ENCODE peak calls at places on chromosomes 12 and 14, in six cellular contexts. P is CD8-positive, alpha-beta T cell; H is lung; U is OCI-LY7; L is H9; B is hepatocyte. C is an unnamed sample. For H3K4me1, the result is how much of the 10 kb centered on the place peaks cover.

GRCh38 chr12:56229082-56229481 is 769 bp upstream of the SLC39A5 start:
- DNase-seq in P (no peak), H (no peak), U (no peak), L (no peak), B (no peak), C (no peak)

GRCh38 chr12:32012249-32012785 is 53.1 kb downstream of the RESF1 start:
- DNase-seq in P (no peak), H (no peak), U (no peak), L (no peak), B (no peak), C (no peak)

GRCh38 chr12:55705802-55706402 is 1.8 kb downstream of the ITGA7 start:
- DNase-seq in P (no peak), H (no peak), U (peak), L (peak), B (no peak), C (no peak)

GRCh38 chr14:52106853-52107252 is 38.0 kb upstream of the NID2 start:
- DNase-seq in P (no peak), H (no peak), U (no peak), L (no peak), B (no peak), C (no peak)

GRCh38 chr12:13094349-13094748 is 9.1 kb downstream of the GSG1 start:
- DNase-seq in P (no peak), H (no peak), U (no peak), L (no peak), B (no peak), C (no peak)

GRCh38 chr12:6582196-6582595 is 14.1 kb upstream of the NOP2 start:
- DNase-seq in P (no peak), H (no peak), U (no peak), L (no peak), B (no peak), C (peak)

GRCh38 chr14:51650721-51651387 is 856 bp upstream of the FRMD6 start:
- DNase-seq in P (no peak), H (no peak), U (no peak), L (peak), B (peak), C (no peak)

GRCh38 chr14:88492272-88493089 is 62.3 kb downstream of the PTPN21 start:
- DNase-seq in P (peak), H (peak), U (peak), L (peak), B (peak), C (peak)

GRCh38 chr12:82625523-82625922 is 61.2 kb upstream of the TMTC2 start:
- DNase-seq in P (no peak), H (no peak), U (no peak), L (no peak), B (no peak), C (no peak)

GRCh38 chr14:72154645-72155378 is 222.6 kb downstream of the RGS6 start:
- DNase-seq in P (no peak), H (no peak), U (no peak), L (no peak), B (no peak), C (no peak)

GRCh38 chr12:93111791-93112208 is 182.7 kb upstream of the EEA1 start:
- DNase-seq in P (no peak), H (no peak), U (no peak), L (no peak), B (no peak), C (no peak)

GRCh38 chr14:32044454-32044853 is 32.6 kb upstream of the ARHGAP5 start:
- DNase-seq in P (no peak), H (no peak), U (no peak), L (no peak), B (no peak), C (no peak)

GRCh38 chr12:80895240-80895639 is 42.5 kb downstream of the LIN7A start:
- DNase-seq in P (no peak), H (no peak), U (no peak), L (no peak), B (no peak), C (no peak)

GRCh38 chr14:55889124-55889523 is 229.1 kb upstream of the PELI2 start:
- DNase-seq in P (no peak), H (no peak), U (no peak), L (no peak), B (no peak), C (no peak)

GRCh38 chr12:119693511-119693910 is 25.6 kb downstream of the PRKAB1 start:
- DNase-seq in P (no peak), H (no peak), U (no peak), L (no peak), B (no peak), C (no peak)

GRCh38 chr14:92783813-92784431 is 10.2 kb upstream of the GOLGA5 start:
- DNase-seq in P (no peak), H (no peak), U (peak), L (no peak), B (peak), C (peak)

GRCh38 chr14:87678624-87679023 is 314.4 kb downstream of the GALC start:
- DNase-seq in P (no peak), H (no peak), U (no peak), L (no peak), B (no peak), C (no peak)

GRCh38 chr12:132181570-132182200 is 37.4 kb downstream of the NOC4L start:
- DNase-seq in P (no peak), H (no peak), U (no peak), L (no peak), B (no peak), C (no peak)

GRCh38 chr12:106135075-106135474 is 3.7 kb downstream of the NUAK1 start:
- DNase-seq in P (no peak), H (no peak), U (no peak), L (no peak), B (no peak), C (no peak)

GRCh38 chr12:9344540-9344939 is 136.3 kb upstream of the PZP start:
- DNase-seq in P (no peak), H (no peak), U (no peak), L (no peak), B (no peak), C (no peak)

GRCh38 chr14:68257969-68258368 is 438.4 kb downstream of the RAD51B start:
- DNase-seq in P (no peak), H (no peak), U (no peak), L (no peak), B (no peak), C (no peak)

GRCh38 chr12:128817115-128818015 is 6.4 kb downstream of the SLC15A4 start:
- DNase-seq in P (no peak), H (no peak), U (no peak), L (no peak), B (peak), C (peak)

GRCh38 chr14:20624495-20625070 is 16.9 kb downstream of the OR6S1 start:
- DNase-seq in P (peak), H (peak), U (no peak), L (peak), B (peak), C (peak)

GRCh38 chr14:72801381-72801812 is 92.5 kb downstream of the DPF3 start:
- DNase-seq in P (no peak), H (no peak), U (no peak), L (no peak), B (peak), C (no peak)

GRCh38 chr12:52185400-52185967 is 6.3 kb downstream of the KRT80 start:
- DNase-seq in P (no peak), H (no peak), U (no peak), L (no peak), B (no peak), C (no peak)

GRCh38 chr12:128069359-128069997 is 197.5 kb upstream of the TMEM132C start:
- DNase-seq in P (no peak), H (no peak), U (peak), L (peak), B (peak), C (peak)

GRCh38 chr12:94616217-94616729 is 34.1 kb downstream of the TMCC3 start:
- DNase-seq in P (no peak), H (no peak), U (no peak), L (peak), B (peak), C (no peak)

GRCh38 chr14:71365305-71365865 is 458.1 kb downstream of the PCNX1 start:
- DNase-seq in P (no peak), H (no peak), U (no peak), L (no peak), B (no peak), C (no peak)

GRCh38 chr14:91244501-91244901 is at the start of gene GPR68:
- DNase-seq in P (peak), H (no peak), U (peak), L (peak), B (peak), C (no peak)

GRCh38 chr12:68612675-68613074 is 2.0 kb downstream of the RAP1B start:
- DNase-seq in P (no peak), H (no peak), U (no peak), L (no peak), B (peak), C (no peak)

GRCh38 chr12:49331360-49332222 is 5.4 kb downstream of the C1QL4 start:
- DNase-seq in P (no peak), H (peak), U (peak), L (peak), B (peak), C (peak)

GRCh38 chr12:124026755-124027745 is 54.0 kb downstream of the ZNF664 start:
- DNase-seq in P (no peak), H (no peak), U (no peak), L (peak), B (no peak), C (no peak)

GRCh38 chr12:126385785-126386184 is 1320.5 kb downstream of the AACS start:
- DNase-seq in P (no peak), H (no peak), U (no peak), L (no peak), B (no peak), C (no peak)

GRCh38 chr12:45183263-45183662 is 32.6 kb upstream of the ANO6 start:
- DNase-seq in P (no peak), H (no peak), U (peak), L (no peak), B (no peak), C (peak)

GRCh38 chr14:77062261-77062660 is 33.8 kb upstream of the IRF2BPL start:
- DNase-seq in P (no peak), H (no peak), U (no peak), L (no peak), B (no peak), C (no peak)

GRCh38 chr14:77065851-77066554 is 32.1 kb upstream of the CIPC start:
- DNase-seq in P (no peak), H (no peak), U (no peak), L (no peak), B (no peak), C (no peak)

GRCh38 chr14:77064535-77065178 is 33.4 kb upstream of the CIPC start:
- DNase-seq in P (no peak), H (no peak), U (no peak), L (no peak), B (no peak), C (no peak)

GRCh38 chr14:77061630-77062029 is 33.1 kb upstream of the IRF2BPL start:
- DNase-seq in P (no peak), H (no peak), U (no peak), L (no peak), B (no peak), C (no peak)

DNA sequence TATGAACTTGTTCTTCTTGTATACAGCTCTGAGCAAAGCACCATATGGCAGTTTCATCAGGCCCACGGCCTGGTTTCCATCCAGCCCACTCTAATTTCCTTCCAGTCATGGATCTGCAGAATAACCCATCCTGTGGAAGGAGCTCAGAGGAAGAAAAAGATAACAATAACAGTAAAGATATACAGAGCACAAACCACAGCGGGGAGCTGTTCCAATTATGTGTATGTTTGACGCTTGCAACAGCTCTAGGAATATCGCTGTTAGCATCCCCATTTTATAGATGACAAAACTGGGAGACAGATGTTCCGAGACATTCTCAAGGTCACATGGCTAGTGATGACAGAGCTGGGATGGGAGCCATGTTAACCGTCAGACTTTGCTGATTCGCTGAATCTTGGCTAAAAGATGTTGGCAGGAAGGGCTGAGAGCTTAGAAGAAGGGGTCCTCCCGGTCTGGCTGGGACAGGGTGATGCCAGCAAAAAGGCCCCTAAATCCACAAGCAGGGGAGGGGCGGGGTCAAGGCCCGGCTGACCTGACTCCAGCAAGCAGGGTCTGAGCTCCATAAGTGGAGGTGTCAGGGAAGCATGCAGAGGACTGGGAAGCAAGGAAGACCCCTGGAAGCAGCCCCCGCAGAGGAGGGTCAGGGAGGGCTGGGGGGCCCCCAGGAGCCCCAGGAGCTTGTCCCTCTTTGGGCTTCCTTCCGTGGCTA is 34.3 kb upstream of the CIPC start:
- DNase-seq in P (no peak), H (no peak), U (no peak), L (no peak), B (no peak), C (no peak)
- TF ChIP-seq CTCF in P (no peak), H (no peak), U (no peak), L (no peak), B (no peak), C (no peak)

GRCh38 chr12:88185279-88185678 is 43.2 kb downstream of the TMTC3 start:
- DNase-seq in P (no peak), H (no peak), U (no peak), L (no peak), B (no peak), C (no peak)
- H3K4me1 ChIP-seq in P (under half), H (under half), U (under half), L (under half), B (under half), C (under half)

GRCh38 chr12:5177731-5178130 is 134.1 kb downstream of the KCNA5 start:
- DNase-seq in P (no peak), H (no peak), U (no peak), L (no peak), B (no peak), C (no peak)
- H3K27ac ChIP-seq in P (no peak), H (no peak), U (no peak), L (no peak), B (no peak), C (no peak)

GRCh38 chr12:74752196-74752595 is 214.6 kb downstream of the ATXN7L3B start:
- DNase-seq in P (no peak), H (no peak), U (no peak), L (no peak), B (no peak), C (no peak)
- TF ChIP-seq CTCF in P (no peak), H (no peak), U (no peak), L (no peak), B (no peak), C (no peak)